ENCODE peak calls at places on chromosome 2, in seven cellular contexts. One of them, this sample, is unnamed.

GRCh38 chr2:14558382-14558919 is 74.1 kb upstream of the LRATD1 start:
- DNase-seq in K562: no peak
- DNase-seq in OCI-LY7: no peak
- DNase-seq in GM23338: no peak
- DNase-seq in NB4: no peak
- DNase-seq in HFF-Myc: no peak
- DNase-seq in astrocyte of the spinal cord: no peak
- DNase-seq in this sample: no peak

GRCh38 chr2:182784777-182785176 is 68.7 kb downstream of the DNAJC10 start:
- DNase-seq in K562: peak
- DNase-seq in OCI-LY7: peak
- DNase-seq in GM23338: peak
- DNase-seq in NB4: peak
- DNase-seq in HFF-Myc: no peak
- DNase-seq in astrocyte of the spinal cord: peak
- DNase-seq in this sample: no peak

GRCh38 chr2:165815742-165816141 is 21.7 kb upstream of the GALNT3 start:
- DNase-seq in K562: no peak
- DNase-seq in OCI-LY7: peak
- DNase-seq in GM23338: no peak
- DNase-seq in NB4: no peak
- DNase-seq in HFF-Myc: no peak
- DNase-seq in astrocyte of the spinal cord: no peak
- DNase-seq in this sample: no peak

GRCh38 chr2:202990501-202990900 is 24.2 kb upstream of the NBEAL1 start:
- DNase-seq in K562: no peak
- DNase-seq in OCI-LY7: no peak
- DNase-seq in GM23338: no peak
- DNase-seq in NB4: no peak
- DNase-seq in HFF-Myc: no peak
- DNase-seq in astrocyte of the spinal cord: no peak
- DNase-seq in this sample: no peak

GRCh38 chr2:46303233-46303632 is 6.0 kb downstream of the EPAS1 start:
- DNase-seq in K562: no peak
- DNase-seq in OCI-LY7: no peak
- DNase-seq in GM23338: no peak
- DNase-seq in NB4: no peak
- DNase-seq in HFF-Myc: no peak
- DNase-seq in astrocyte of the spinal cord: no peak
- DNase-seq in this sample: no peak

GRCh38 chr2:105652014-105652796 is 92.5 kb upstream of the NCK2 start:
- DNase-seq in K562: no peak
- DNase-seq in OCI-LY7: no peak
- DNase-seq in GM23338: peak
- DNase-seq in NB4: no peak
- DNase-seq in HFF-Myc: no peak
- DNase-seq in astrocyte of the spinal cord: no peak
- DNase-seq in this sample: peak

GRCh38 chr2:115650827-115651226 is 1208.4 kb downstream of the DPP10 start:
- DNase-seq in K562: no peak
- DNase-seq in OCI-LY7: no peak
- DNase-seq in GM23338: peak
- DNase-seq in NB4: peak
- DNase-seq in HFF-Myc: no peak
- DNase-seq in astrocyte of the spinal cord: no peak
- DNase-seq in this sample: no peak

GRCh38 chr2:52510432-52510831 is 1257.2 kb upstream of the CHAC2 start:
- DNase-seq in K562: no peak
- DNase-seq in OCI-LY7: no peak
- DNase-seq in GM23338: no peak
- DNase-seq in NB4: no peak
- DNase-seq in HFF-Myc: no peak
- DNase-seq in astrocyte of the spinal cord: peak
- DNase-seq in this sample: no peak

GRCh38 chr2:71113843-71114242 is 16.2 kb downstream of the MCEE start:
- DNase-seq in K562: no peak
- DNase-seq in OCI-LY7: no peak
- DNase-seq in GM23338: no peak
- DNase-seq in NB4: no peak
- DNase-seq in HFF-Myc: no peak
- DNase-seq in astrocyte of the spinal cord: no peak
- DNase-seq in this sample: no peak

DNA sequence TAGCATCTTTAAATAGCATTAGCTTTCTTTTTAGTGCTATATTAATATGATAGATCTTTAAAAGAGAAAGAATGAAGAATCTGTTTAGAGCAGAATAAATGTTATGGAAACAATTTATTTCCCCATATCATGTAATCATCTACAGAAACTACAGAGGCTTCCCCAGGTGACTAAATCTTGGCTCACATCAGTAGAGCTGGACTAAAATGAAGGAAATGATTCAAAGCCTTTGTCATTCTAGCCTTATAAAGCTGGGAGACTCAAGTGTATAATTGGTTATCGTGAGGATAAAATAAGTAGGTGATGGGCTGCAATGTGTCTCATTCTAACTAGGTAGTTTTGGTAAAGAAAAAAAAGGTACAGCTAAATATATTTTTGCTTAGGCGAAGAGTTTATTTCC is 83.2 kb upstream of the UNC80 start:
- DNase-seq in K562: no peak
- DNase-seq in OCI-LY7: no peak
- DNase-seq in GM23338: no peak
- DNase-seq in NB4: no peak
- DNase-seq in HFF-Myc: no peak
- DNase-seq in astrocyte of the spinal cord: no peak
- DNase-seq in this sample: no peak
- H3K4me3 ChIP-seq in K562: no peak
- H3K4me3 ChIP-seq in OCI-LY7: no peak
- H3K4me3 ChIP-seq in GM23338: no peak
- H3K4me3 ChIP-seq in NB4: no peak
- H3K4me3 ChIP-seq in HFF-Myc: no peak
- H3K4me3 ChIP-seq in astrocyte of the spinal cord: no peak
- H3K4me3 ChIP-seq in this sample: no peak

GRCh38 chr2:190722825-190723224 is 73.9 kb downstream of the NAB1 start:
- DNase-seq in K562: no peak
- DNase-seq in OCI-LY7: no peak
- DNase-seq in GM23338: no peak
- DNase-seq in NB4: no peak
- DNase-seq in HFF-Myc: no peak
- DNase-seq in astrocyte of the spinal cord: no peak
- DNase-seq in this sample: no peak

GRCh38 chr2:190720276-190720675 is 71.4 kb downstream of the NAB1 start:
- DNase-seq in K562: no peak
- DNase-seq in OCI-LY7: no peak
- DNase-seq in GM23338: no peak
- DNase-seq in NB4: no peak
- DNase-seq in HFF-Myc: no peak
- DNase-seq in astrocyte of the spinal cord: no peak
- DNase-seq in this sample: no peak

GRCh38 chr2:190720691-190721090 is 71.8 kb downstream of the NAB1 start:
- DNase-seq in K562: no peak
- DNase-seq in OCI-LY7: no peak
- DNase-seq in GM23338: no peak
- DNase-seq in NB4: no peak
- DNase-seq in HFF-Myc: no peak
- DNase-seq in astrocyte of the spinal cord: no peak
- DNase-seq in this sample: no peak

GRCh38 chr2:190723397-190724090 is 74.7 kb downstream of the NAB1 start:
- DNase-seq in K562: no peak
- DNase-seq in OCI-LY7: no peak
- DNase-seq in GM23338: no peak
- DNase-seq in NB4: no peak
- DNase-seq in HFF-Myc: no peak
- DNase-seq in astrocyte of the spinal cord: no peak
- DNase-seq in this sample: no peak

GRCh38 chr2:190722061-190722759 is 73.3 kb downstream of the NAB1 start:
- DNase-seq in K562: no peak
- DNase-seq in OCI-LY7: no peak
- DNase-seq in GM23338: no peak
- DNase-seq in NB4: no peak
- DNase-seq in HFF-Myc: no peak
- DNase-seq in astrocyte of the spinal cord: no peak
- DNase-seq in this sample: no peak
- H3K4me3 ChIP-seq in K562: no peak
- H3K4me3 ChIP-seq in OCI-LY7: no peak
- H3K4me3 ChIP-seq in GM23338: no peak
- H3K4me3 ChIP-seq in NB4: no peak
- H3K4me3 ChIP-seq in HFF-Myc: no peak
- H3K4me3 ChIP-seq in astrocyte of the spinal cord: no peak
- H3K4me3 ChIP-seq in this sample: no peak

GRCh38 chr2:26732446-26732845 is 31.6 kb upstream of the SLC35F6 start:
- DNase-seq in K562: no peak
- DNase-seq in OCI-LY7: no peak
- DNase-seq in GM23338: no peak
- DNase-seq in NB4: no peak
- DNase-seq in HFF-Myc: no peak
- DNase-seq in astrocyte of the spinal cord: no peak
- DNase-seq in this sample: no peak
- H3K4me3 ChIP-seq in K562: no peak
- H3K4me3 ChIP-seq in OCI-LY7: no peak
- H3K4me3 ChIP-seq in GM23338: no peak
- H3K4me3 ChIP-seq in NB4: no peak
- H3K4me3 ChIP-seq in HFF-Myc: no peak
- H3K4me3 ChIP-seq in astrocyte of the spinal cord: no peak
- H3K4me3 ChIP-seq in this sample: no peak

GRCh38 chr2:179559108-179559806 is 294.6 kb upstream of the SESTD1 start:
- DNase-seq in K562: no peak
- DNase-seq in OCI-LY7: no peak
- DNase-seq in GM23338: no peak
- DNase-seq in NB4: no peak
- DNase-seq in HFF-Myc: no peak
- DNase-seq in astrocyte of the spinal cord: no peak
- DNase-seq in this sample: no peak
- H3K4me3 ChIP-seq in K562: no peak
- H3K4me3 ChIP-seq in OCI-LY7: no peak
- H3K4me3 ChIP-seq in GM23338: no peak
- H3K4me3 ChIP-seq in NB4: no peak
- H3K4me3 ChIP-seq in HFF-Myc: no peak
- H3K4me3 ChIP-seq in astrocyte of the spinal cord: no peak
- H3K4me3 ChIP-seq in this sample: no peak

GRCh38 chr2:135947483-135947882 is 37.9 kb downstream of the DARS1 start:
- DNase-seq in K562: no peak
- DNase-seq in OCI-LY7: no peak
- DNase-seq in GM23338: no peak
- DNase-seq in NB4: no peak
- DNase-seq in HFF-Myc: no peak
- DNase-seq in astrocyte of the spinal cord: no peak
- DNase-seq in this sample: no peak

GRCh38 chr2:135948642-135949355 is 36.6 kb downstream of the DARS1 start:
- DNase-seq in K562: peak
- DNase-seq in OCI-LY7: no peak
- DNase-seq in GM23338: no peak
- DNase-seq in NB4: no peak
- DNase-seq in HFF-Myc: peak
- DNase-seq in astrocyte of the spinal cord: peak
- DNase-seq in this sample: no peak

GRCh38 chr2:135951071-135951583 is 34.3 kb downstream of the DARS1 start:
- DNase-seq in K562: no peak
- DNase-seq in OCI-LY7: no peak
- DNase-seq in GM23338: no peak
- DNase-seq in NB4: no peak
- DNase-seq in HFF-Myc: no peak
- DNase-seq in astrocyte of the spinal cord: no peak
- DNase-seq in this sample: no peak

GRCh38 chr2:135945521-135945920 is 39.9 kb downstream of the DARS1 start:
- DNase-seq in K562: no peak
- DNase-seq in OCI-LY7: no peak
- DNase-seq in GM23338: no peak
- DNase-seq in NB4: no peak
- DNase-seq in HFF-Myc: no peak
- DNase-seq in astrocyte of the spinal cord: no peak
- DNase-seq in this sample: no peak

DNA sequence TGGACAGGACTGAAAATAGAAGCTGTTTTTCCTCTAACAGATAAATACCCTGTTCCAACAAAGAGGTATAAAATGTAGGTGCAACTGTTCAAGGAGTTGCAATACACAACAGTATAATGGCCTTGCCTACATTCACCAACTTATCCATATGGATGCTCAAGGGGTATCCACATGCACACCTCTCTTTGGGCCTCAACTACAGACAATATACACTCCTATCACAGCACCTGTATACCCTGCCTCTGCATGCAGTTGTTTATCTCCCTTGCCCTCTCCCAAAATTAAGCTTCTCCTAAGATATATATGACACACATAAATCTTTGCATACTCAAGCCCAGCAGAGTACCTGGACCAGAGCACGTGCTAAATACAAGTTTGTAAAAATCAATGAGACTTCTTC is 37.3 kb downstream of the DARS1 start:
- DNase-seq in K562: no peak
- DNase-seq in OCI-LY7: no peak
- DNase-seq in GM23338: no peak
- DNase-seq in NB4: no peak
- DNase-seq in HFF-Myc: no peak
- DNase-seq in astrocyte of the spinal cord: no peak
- DNase-seq in this sample: no peak
- H3K4me3 ChIP-seq in K562: no peak
- H3K4me3 ChIP-seq in OCI-LY7: no peak
- H3K4me3 ChIP-seq in GM23338: no peak
- H3K4me3 ChIP-seq in NB4: no peak
- H3K4me3 ChIP-seq in HFF-Myc: no peak
- H3K4me3 ChIP-seq in astrocyte of the spinal cord: no peak
- H3K4me3 ChIP-seq in this sample: no peak

GRCh38 chr2:97657986-97658690 is 5.7 kb downstream of the ACTR1B start:
- DNase-seq in K562: no peak
- DNase-seq in OCI-LY7: no peak
- DNase-seq in GM23338: no peak
- DNase-seq in NB4: no peak
- DNase-seq in HFF-Myc: no peak
- DNase-seq in astrocyte of the spinal cord: no peak
- DNase-seq in this sample: no peak

GRCh38 chr2:97660044-97660774 is 3.6 kb downstream of the ACTR1B start:
- DNase-seq in K562: no peak
- DNase-seq in OCI-LY7: no peak
- DNase-seq in GM23338: no peak
- DNase-seq in NB4: peak
- DNase-seq in HFF-Myc: no peak
- DNase-seq in astrocyte of the spinal cord: no peak
- DNase-seq in this sample: no peak

GRCh38 chr2:97659256-97660043 is 4.4 kb downstream of the ACTR1B start:
- DNase-seq in K562: no peak
- DNase-seq in OCI-LY7: no peak
- DNase-seq in GM23338: no peak
- DNase-seq in NB4: no peak
- DNase-seq in HFF-Myc: no peak
- DNase-seq in astrocyte of the spinal cord: no peak
- DNase-seq in this sample: no peak

GRCh38 chr2:97656905-97657587 is 6.8 kb downstream of the ACTR1B start:
- DNase-seq in K562: peak
- DNase-seq in OCI-LY7: no peak
- DNase-seq in GM23338: peak
- DNase-seq in NB4: no peak
- DNase-seq in HFF-Myc: no peak
- DNase-seq in astrocyte of the spinal cord: no peak
- DNase-seq in this sample: no peak

GRCh38 chr2:97658691-97659157 is 5.1 kb downstream of the ACTR1B start:
- DNase-seq in K562: no peak
- DNase-seq in OCI-LY7: no peak
- DNase-seq in GM23338: no peak
- DNase-seq in NB4: no peak
- DNase-seq in HFF-Myc: no peak
- DNase-seq in astrocyte of the spinal cord: no peak
- DNase-seq in this sample: no peak
- H3K4me3 ChIP-seq in K562: no peak
- H3K4me3 ChIP-seq in OCI-LY7: no peak
- H3K4me3 ChIP-seq in GM23338: no peak
- H3K4me3 ChIP-seq in NB4: no peak
- H3K4me3 ChIP-seq in HFF-Myc: no peak
- H3K4me3 ChIP-seq in astrocyte of the spinal cord: no peak
- H3K4me3 ChIP-seq in this sample: no peak